ENCODE peak calls at places on chromosomes 4 and X, in seven cellular contexts. N, L, S, K, Q, H and V are unnamed samples.

GRCh38 chr4:70365479-70365878 is 4.9 kb downstream of the SMR3A start:
- DNase-seq in H (no peak), Q (no peak), N (no peak), K (peak; percentile 0), L (no peak), S (no peak), V (no peak)

GRCh38 chr4:1356181-1356998 is 9.4 kb downstream of the UVSSA start:
- DNase-seq in H (peak; percentile 54), Q (peak; percentile 61), S (peak; percentile 61), N (peak; percentile 78), K (peak; percentile 64), L (no peak), V (peak; percentile 24)

GRCh38 chr4:167221074-167221473 is 13.2 kb downstream of the SPOCK3 start:
- DNase-seq in L (no peak), Q (no peak), N (no peak), K (no peak), S (no peak), H (no peak), V (no peak)

GRCh38 chrX:69028006-69028760 is 137.1 kb downstream of the PJA1 start:
- DNase-seq in H (no peak), K (no peak), Q (no peak), S (no peak), L (no peak), N (no peak), V (no peak)

GRCh38 chrX:17579021-17579420 is 158.3 kb upstream of the SCML1 start:
- DNase-seq in H (no peak), L (no peak), K (no peak), Q (no peak), S (no peak), N (no peak), V (no peak)

GRCh38 chr4:71713611-71714203 is 70.2 kb downstream of the GC start:
- DNase-seq in K (peak; percentile 75), Q (peak; percentile 48), H (peak; percentile 69), L (no peak), N (peak; percentile 16), S (no peak), V (peak; percentile 72)

GRCh38 chr4:33162122-33162521 is 2442.0 kb downstream of the PCDH7 start:
- DNase-seq in S (no peak), H (peak; percentile 6), Q (no peak), K (no peak), L (no peak), N (no peak), V (no peak)

GRCh38 chr4:139534287-139534950 is 21.6 kb downstream of the SETD7 start:
- DNase-seq in Q (no peak), K (no peak), L (no peak), N (no peak), S (no peak), H (no peak), V (no peak)

GRCh38 chrX:111779582-111779981 is 96.4 kb upstream of the TRPC5OS start:
- DNase-seq in N (no peak), L (no peak), Q (peak; percentile 1), S (no peak), K (peak; percentile 0), H (peak; percentile 8), V (no peak)

GRCh38 chr4:154124539-154125255 is 335.8 kb upstream of the SFRP2 start:
- DNase-seq in H (peak; percentile 95), Q (no peak), K (peak; percentile 93), S (no peak), L (no peak), N (no peak), V (peak; percentile 49)

GRCh38 chrX:148865237-148865636 is 364.8 kb downstream of the AFF2 start:
- DNase-seq in H (no peak), Q (no peak), S (no peak), L (no peak), N (no peak), K (no peak), V (no peak)

GRCh38 chr4:16626945-16627344 is 271.5 kb downstream of the LDB2 start:
- DNase-seq in Q (no peak), K (peak; percentile 95), S (no peak), L (no peak), H (peak; percentile 99), N (peak; percentile 62), V (peak; percentile 70)

GRCh38 chr4:93617596-93617995 is 211.0 kb upstream of the ATOH1 start:
- DNase-seq in Q (no peak), N (no peak), H (no peak), L (no peak), S (no peak), K (no peak), V (no peak)

GRCh38 chr4:124202106-124202505 is 510.4 kb downstream of the ANKRD50 start:
- DNase-seq in S (peak; percentile 3), H (peak; percentile 70), Q (no peak), L (no peak), N (peak; percentile 11), K (peak; percentile 59), V (no peak)

GRCh38 chr4:183722738-183723560 is 63.9 kb downstream of the TRAPPC11 start:
- DNase-seq in S (peak; percentile 69), N (peak; percentile 52), K (peak; percentile 17), H (peak; percentile 4), L (peak; percentile 66), Q (peak; percentile 20), V (no peak)

GRCh38 chr4:185847352-185848078 is 35.5 kb upstream of the SORBS2 start:
- DNase-seq in H (peak; percentile 86), Q (peak; percentile 77), S (no peak), N (peak; percentile 24), L (no peak), K (peak; percentile 89), V (no peak)

GRCh38 chrX:128035318-128035717 is 16.9 kb downstream of the ACTRT1 start:
- DNase-seq in K (no peak), L (no peak), N (no peak), H (no peak), Q (no peak), S (no peak), V (no peak)

GRCh38 chr4:13611283-13611842 is 16.2 kb downstream of the BOD1L1 start:
- DNase-seq in K (peak; percentile 65), L (no peak), S (no peak), N (no peak), Q (no peak), H (peak; percentile 73), V (no peak)

GRCh38 chr4:121150486-121150885 is 13.6 kb downstream of the TNIP3 start:
- DNase-seq in H (no peak), Q (no peak), K (no peak), L (no peak), S (no peak), N (no peak), V (no peak)

GRCh38 chrX:39752820-39753219 is 344.9 kb downstream of the BCOR start:
- DNase-seq in N (peak; percentile 59), H (peak; percentile 42), L (peak; percentile 68), S (peak; percentile 26), Q (no peak), K (peak; percentile 57), V (no peak)

GRCh38 chr4:159925770-159926169 is 822.9 kb downstream of the RAPGEF2 start:
- DNase-seq in L (no peak), Q (peak; percentile 16), S (no peak), H (peak; percentile 0), N (no peak), K (no peak), V (no peak)

GRCh38 chrX:148051973-148052372 is 70.8 kb downstream of the FMR1NB start:
- DNase-seq in N (no peak), K (no peak), S (no peak), L (no peak), Q (no peak), H (no peak), V (no peak)

GRCh38 chrX:39855748-39856129 is 242.0 kb downstream of the BCOR start:
- DNase-seq in N (no peak), Q (peak; percentile 12), L (no peak), H (peak; percentile 29), K (peak; percentile 38), S (no peak), V (no peak)

GRCh38 chr4:184653650-184654049 is 4.1 kb downstream of the PRIMPOL start:
- DNase-seq in L (no peak), H (peak; percentile 11), S (no peak), K (peak; percentile 47), Q (no peak), N (no peak), V (peak; percentile 34)

GRCh38 chr4:43763029-43763610 is 685.5 kb downstream of the KCTD8 start:
- DNase-seq in H (peak; percentile 2), S (peak; percentile 76), N (no peak), K (no peak), Q (no peak), L (no peak), V (no peak)

GRCh38 chr4:128571747-128572146 is 237.8 kb upstream of the JADE1 start:
- DNase-seq in K (peak; percentile 97), S (no peak), H (peak; percentile 97), Q (peak; percentile 94), L (no peak), N (peak; percentile 77), V (peak; percentile 90)

GRCh38 chr4:128572778-128573241 is 236.7 kb upstream of the JADE1 start:
- DNase-seq in K (no peak), Q (no peak), S (no peak), N (no peak), H (no peak), L (no peak), V (no peak)

GRCh38 chr4:128570380-128570779 is 239.1 kb upstream of the JADE1 start:
- DNase-seq in S (no peak), L (no peak), H (peak; percentile 91), K (peak; percentile 83), N (peak; percentile 49), Q (peak; percentile 52), V (no peak)

GRCh38 chr4:128573781-128574508 is 235.6 kb upstream of the JADE1 start:
- DNase-seq in K (peak; percentile 95), S (peak; percentile 43), H (peak; percentile 79), L (no peak), N (no peak), Q (peak; percentile 96), V (peak; percentile 41)

GRCh38 chr4:128574706-128575105 is 234.8 kb upstream of the JADE1 start:
- DNase-seq in Q (peak; percentile 93), S (peak; percentile 82), K (peak; percentile 92), L (peak; percentile 61), H (peak; percentile 80), N (peak; percentile 85), V (no peak)
- TF ChIP-seq CTCF in Q (peak; percentile 78), S (no peak), K (peak; percentile 70), L (peak; percentile 44), H (peak; percentile 75), N (peak; percentile 39), V (peak; percentile 44)

GRCh38 chr4:173590697-173591096 is 60.7 kb upstream of the HAND2 start:
- DNase-seq in S (no peak), H (no peak), L (no peak), K (no peak), Q (no peak), N (no peak), V (no peak)
- TF ChIP-seq CTCF in S (no peak), H (no peak), L (no peak), K (no peak), Q (no peak), N (no peak), V (no peak)

DNA sequence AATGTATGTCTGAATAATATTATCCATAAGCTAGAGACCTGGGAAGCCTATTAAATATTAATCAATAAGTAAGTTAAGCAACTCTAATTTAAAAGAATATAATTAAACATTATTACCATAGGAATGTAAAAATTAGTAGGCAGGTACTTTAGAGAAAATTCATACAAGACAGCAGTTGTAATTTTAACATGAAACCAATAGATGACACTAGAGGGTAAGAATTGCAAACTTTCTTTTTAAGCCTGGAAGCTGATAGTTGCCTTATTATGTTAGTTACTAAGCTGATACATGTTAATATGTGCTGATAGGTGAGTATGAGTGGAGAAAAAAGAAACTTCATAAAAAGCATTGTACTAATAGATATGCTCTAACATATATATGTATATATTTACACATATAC is 1157.4 kb downstream of the FAM133A start:
- DNase-seq in K (peak; percentile 41), Q (peak; percentile 4), L (no peak), N (no peak), H (peak; percentile 28), S (no peak), V (no peak)
- TF ChIP-seq CTCF in K (peak; percentile 30), Q (peak; percentile 11), L (peak; percentile 27), N (no peak), H (peak; percentile 47), S (no peak), V (no peak)

GRCh38 chr4:6701371-6701770 is 7.7 kb downstream of the S100P start:
- DNase-seq in H (no peak), S (no peak), N (no peak), L (no peak), Q (peak; percentile 32), K (no peak), V (no peak)
- TF ChIP-seq CTCF in H (peak; percentile 37), S (no peak), N (no peak), L (no peak), Q (no peak), K (peak; percentile 32), V (peak; percentile 32)